ENCODE peak calls at places on chromosomes 11 and 22, in five cellular contexts. N is mesenchymal stem cell, A is Karpas-422, T is A549, Q is K562. C is an unnamed sample.

GRCh38 chr11:47393163-47394049 is 15.0 kb upstream of the SLC39A13 start:
- DNase-seq in N (peak), A (no peak), T (no peak), Q (peak), C (peak)

GRCh38 chr22:43945632-43946390 is 9.4 kb upstream of the SAMM50 start:
- DNase-seq in N (peak), A (peak), T (peak), Q (peak), C (peak)

GRCh38 chr11:121372671-121373429 is 79.3 kb upstream of the SORL1 start:
- DNase-seq in N (no peak), A (peak), T (no peak), Q (no peak), C (no peak)

GRCh38 chr22:17781319-17782031 is 7.2 kb upstream of the BID start:
- DNase-seq in N (peak), A (peak), T (peak), Q (no peak), C (peak)

GRCh38 chr11:32792948-32793475 is 1.4 kb downstream of the CCDC73 start:
- DNase-seq in N (peak), A (peak), T (peak), Q (peak), C (peak)

GRCh38 chr22:19703869-19704268 is 10.4 kb upstream of the SEPTIN5 start:
- DNase-seq in N (no peak), A (no peak), T (no peak), Q (no peak), C (no peak)

GRCh38 chr11:9625158-9625557 is 38.7 kb upstream of the SWAP70 start:
- DNase-seq in N (no peak), A (no peak), T (no peak), Q (no peak), C (no peak)

GRCh38 chr22:38079804-38080203 is 4.2 kb downstream of the SLC16A8 start:
- DNase-seq in N (no peak), A (no peak), T (no peak), Q (no peak), C (no peak)

GRCh38 chr22:46895753-46896152 is 133.3 kb downstream of the TBC1D22A start:
- DNase-seq in N (no peak), A (no peak), T (no peak), Q (peak), C (no peak)

GRCh38 chr11:16809901-16810668 is 71.6 kb downstream of the C11orf58 start:
- DNase-seq in N (no peak), A (no peak), T (no peak), Q (no peak), C (peak)

GRCh38 chr11:112024178-112024777 is 930 bp upstream of the DLAT start:
- DNase-seq in N (no peak), A (peak), T (no peak), Q (peak), C (no peak)

GRCh38 chr11:75431533-75432525 is 1.2 kb downstream of the KLHL35 start:
- DNase-seq in N (no peak), A (no peak), T (no peak), Q (peak), C (no peak)

GRCh38 chr11:69791266-69791665 is 16.1 kb upstream of the FGF4 start:
- DNase-seq in N (peak), A (no peak), T (no peak), Q (no peak), C (peak)

GRCh38 chr11:60972182-60973030 is 926 bp downstream of the CD6 start:
- DNase-seq in N (no peak), A (no peak), T (no peak), Q (no peak), C (no peak)

GRCh38 chr22:24236656-24237055 is 8.2 kb downstream of the GGT5 start:
- DNase-seq in N (no peak), A (no peak), T (no peak), Q (no peak), C (no peak)

GRCh38 chr11:12098601-12099000 is 11.8 kb upstream of the MICAL2 start:
- DNase-seq in N (no peak), A (no peak), T (no peak), Q (no peak), C (no peak)

GRCh38 chr22:28006271-28006670 is 87.2 kb upstream of the PITPNB start:
- DNase-seq in N (peak), A (no peak), T (no peak), Q (no peak), C (peak)

GRCh38 chr22:17777005-17777716 is 2.9 kb upstream of the BID start:
- DNase-seq in N (no peak), A (peak), T (no peak), Q (peak), C (no peak)

GRCh38 chr11:32847511-32847910 is 17.8 kb downstream of the PRRG4 start:
- DNase-seq in N (no peak), A (no peak), T (no peak), Q (no peak), C (no peak)

GRCh38 chr11:82733444-82734119 is at the start of gene FAM181B:
- DNase-seq in N (peak), A (no peak), T (peak), Q (peak), C (peak)

GRCh38 chr11:29343465-29344333 is 673.1 kb downstream of the KCNA4 start:
- DNase-seq in N (peak), A (peak), T (peak), Q (peak), C (peak)

GRCh38 chr11:111320728-111321568 is 22.6 kb downstream of the POU2AF3 start:
- DNase-seq in N (no peak), A (no peak), T (no peak), Q (no peak), C (peak)

GRCh38 chr11:48182860-48183526 is 33.6 kb upstream of the OR4B1 start:
- DNase-seq in N (no peak), A (no peak), T (no peak), Q (no peak), C (no peak)

GRCh38 chr11:32890843-32891656 is 1.6 kb upstream of the QSER1 start:
- DNase-seq in N (no peak), A (no peak), T (no peak), Q (no peak), C (no peak)

GRCh38 chr22:39593061-39593930 is 22.7 kb downstream of the CACNA1I start:
- DNase-seq in N (peak), A (peak), T (no peak), Q (no peak), C (peak)

GRCh38 chr11:95092549-95093324 is 3.1 kb downstream of the ENDOD1 start:
- DNase-seq in N (peak), A (peak), T (peak), Q (peak), C (peak)

GRCh38 chr11:34783816-34784317 is 132.3 kb downstream of the APIP start:
- DNase-seq in N (no peak), A (no peak), T (no peak), Q (no peak), C (no peak)

GRCh38 chr11:75562836-75563484 is 907 bp downstream of the SERPINH1 start:
- DNase-seq in N (peak), A (peak), T (no peak), Q (peak), C (peak)

GRCh38 chr22:47627561-47628253 is 865.3 kb downstream of the TBC1D22A start:
- DNase-seq in N (no peak), A (no peak), T (no peak), Q (no peak), C (no peak)

GRCh38 chr22:19603767-19604166 is 79.6 kb upstream of the CLDN5 start:
- DNase-seq in N (no peak), A (no peak), T (no peak), Q (peak), C (no peak)

GRCh38 chr11:63729326-63729725 is 39.2 kb downstream of the ZFTA start:
- DNase-seq in N (no peak), A (no peak), T (no peak), Q (no peak), C (no peak)

GRCh38 chr11:1919428-1920127 is at the start of gene TNNT3:
- DNase-seq in N (no peak), A (no peak), T (no peak), Q (no peak), C (no peak)

GRCh38 chr11:1920128-1920908 is 815 bp downstream of the TNNT3 start:
- DNase-seq in N (no peak), A (no peak), T (no peak), Q (no peak), C (no peak)

GRCh38 chr11:1917523-1918435 is 1.7 kb upstream of the TNNT3 start:
- DNase-seq in N (no peak), A (no peak), T (no peak), Q (peak), C (no peak)

GRCh38 chr11:1916986-1917522 is 2.4 kb upstream of the TNNT3 start:
- DNase-seq in N (no peak), A (no peak), T (no peak), Q (no peak), C (no peak)

DNA sequence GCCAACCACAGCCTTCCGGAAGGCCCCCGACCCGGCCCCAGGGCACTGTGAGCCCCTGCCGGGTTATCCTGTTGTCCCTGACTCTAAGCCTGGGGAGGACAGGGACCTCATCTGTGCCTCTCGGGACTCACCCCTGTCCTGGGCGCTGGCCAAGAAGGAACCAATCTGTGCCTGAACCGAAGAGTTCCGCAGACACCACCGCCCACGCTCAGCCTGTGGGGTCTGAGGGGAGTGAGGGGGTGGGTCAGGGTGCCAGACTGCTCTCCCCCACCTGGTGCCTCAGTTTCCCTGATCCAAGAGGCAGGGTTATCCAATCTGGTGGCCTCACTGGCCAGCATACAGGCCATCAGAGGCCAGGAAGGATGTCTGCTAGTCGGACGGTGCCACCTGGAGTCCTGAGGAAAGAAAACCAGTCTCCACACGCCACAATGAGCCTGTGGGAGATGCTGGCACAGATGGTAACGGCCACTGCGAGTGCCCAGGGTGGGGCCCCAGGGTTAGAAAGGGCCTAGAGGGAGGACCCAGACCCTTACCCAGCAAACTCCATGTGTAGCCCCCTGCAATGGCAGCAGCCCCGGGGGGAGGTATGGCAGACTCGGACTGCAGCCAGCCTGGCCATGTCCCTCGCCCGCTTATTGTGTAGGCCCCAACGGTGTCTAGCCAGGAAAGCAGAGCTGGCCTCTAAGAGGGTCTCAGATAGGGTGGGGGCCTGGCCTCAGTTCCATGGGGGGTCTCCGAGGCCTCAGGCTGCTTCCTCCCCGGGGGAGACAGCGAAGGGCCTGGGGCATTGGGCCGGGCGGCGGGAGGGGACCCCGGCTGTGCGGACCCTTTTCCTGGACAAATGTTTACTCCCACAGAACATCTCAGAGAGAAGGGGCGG is 827 bp upstream of the TNNT3 start:
- DNase-seq in N (no peak), A (no peak), T (no peak), Q (no peak), C (no peak)
- H3K4me2 ChIP-seq in N (no peak), A (no peak), T (no peak), Q (no peak), C (no peak)

GRCh38 chr22:32411388-32411787 is 659 bp downstream of the RTCB start:
- DNase-seq in N (peak), A (peak), T (no peak), Q (peak), C (peak)

GRCh38 chr22:32410459-32410858 is 1.6 kb downstream of the RTCB start:
- DNase-seq in N (no peak), A (no peak), T (no peak), Q (no peak), C (no peak)

GRCh38 chr22:32411829-32412592 is at the start of gene RTCB:
- DNase-seq in N (peak), A (peak), T (peak), Q (peak), C (peak)

GRCh38 chr22:32416556-32417085 is 4.6 kb upstream of the RTCB start:
- DNase-seq in N (no peak), A (no peak), T (no peak), Q (no peak), C (no peak)

GRCh38 chr22:32413715-32414114 is 1.7 kb upstream of the RTCB start:
- DNase-seq in N (peak), A (no peak), T (peak), Q (no peak), C (peak)
- H3K4me2 ChIP-seq in N (no peak), A (no peak), T (no peak), Q (peak), C (no peak)

GRCh38 chr11:19071255-19071654 is 10.7 kb upstream of the MRGPRX2 start:
- DNase-seq in N (peak), A (peak), T (peak), Q (peak), C (peak)
- H3K4me2 ChIP-seq in N (peak), A (peak), T (peak), Q (peak), C (no peak)

GRCh38 chr11:27619039-27619438 is 81.2 kb downstream of the BDNF start:
- DNase-seq in N (no peak), A (no peak), T (no peak), Q (no peak), C (no peak)
- H3K4me2 ChIP-seq in N (no peak), A (no peak), T (no peak), Q (no peak), C (no peak)

GRCh38 chr22:42138122-42138770 is 7.6 kb upstream of the CYP2D6 start:
- DNase-seq in N (no peak), A (no peak), T (no peak), Q (no peak), C (no peak)

GRCh38 chr22:42132457-42132856 is 1.8 kb upstream of the CYP2D6 start:
- DNase-seq in N (no peak), A (no peak), T (no peak), Q (peak), C (no peak)

GRCh38 chr22:42138972-42139371 is 8.4 kb upstream of the CYP2D6 start:
- DNase-seq in N (no peak), A (no peak), T (no peak), Q (no peak), C (no peak)

GRCh38 chr22:42131562-42131961 is 952 bp upstream of the CYP2D6 start:
- DNase-seq in N (no peak), A (no peak), T (no peak), Q (no peak), C (no peak)

DNA sequence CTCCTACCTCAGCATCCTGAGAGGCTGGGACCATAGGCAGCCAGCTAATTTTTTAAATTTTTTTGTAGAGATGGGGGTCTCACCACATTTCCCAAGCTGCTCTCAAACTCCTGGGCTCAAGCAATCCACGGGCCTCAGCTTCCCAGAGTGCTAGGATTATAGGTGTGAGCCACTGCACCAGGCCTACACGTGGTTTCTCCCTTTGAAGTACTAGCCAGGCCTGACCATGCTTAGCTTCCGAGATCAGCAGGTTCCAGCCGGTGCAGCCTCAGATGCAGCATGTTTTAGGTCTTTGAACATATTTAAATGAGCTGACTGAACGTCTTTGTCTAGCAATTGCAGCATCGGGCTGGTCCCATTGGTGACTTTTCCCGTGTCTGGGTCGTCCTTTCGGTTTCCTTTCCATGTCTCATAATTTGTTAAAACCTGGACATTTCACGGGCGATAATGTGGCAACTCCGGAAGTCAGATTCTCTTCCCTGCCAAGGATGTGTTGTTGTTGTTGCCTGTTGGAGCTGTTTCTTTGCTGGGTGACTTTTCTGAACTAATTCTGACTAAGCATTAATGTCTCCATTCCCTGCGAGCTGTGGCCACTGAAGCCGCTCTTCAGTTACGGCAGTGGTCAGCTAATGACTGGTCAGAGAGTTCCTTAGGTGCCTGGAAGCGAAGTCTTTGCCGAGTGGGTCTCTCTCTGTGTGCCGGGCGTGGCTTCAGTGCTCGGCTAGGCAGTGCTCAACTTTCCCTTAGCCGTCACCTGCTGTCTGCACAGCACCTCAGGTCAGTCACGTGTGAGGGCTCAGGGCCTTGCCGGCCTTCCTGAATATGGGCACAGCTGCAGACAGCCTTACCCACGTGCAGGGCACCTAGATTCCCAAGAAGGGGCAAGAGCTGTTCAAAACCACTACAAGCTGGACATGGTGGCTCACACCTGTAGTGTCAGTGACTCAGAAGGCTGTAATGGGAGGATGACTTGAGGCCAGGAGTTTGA is 3.7 kb upstream of the CYP2D6 start:
- DNase-seq in N (no peak), A (no peak), T (no peak), Q (no peak), C (peak)
- H3K4me2 ChIP-seq in N (no peak), A (no peak), T (no peak), Q (no peak), C (no peak)

GRCh38 chr22:36835903-36836302 is 19.1 kb upstream of the PVALB start:
- DNase-seq in N (no peak), A (no peak), T (no peak), Q (no peak), C (no peak)

GRCh38 chr22:36833073-36833472 is 16.2 kb upstream of the PVALB start:
- DNase-seq in N (no peak), A (peak), T (no peak), Q (no peak), C (no peak)

GRCh38 chr22:36839356-36840073 is 21.3 kb upstream of the NCF4 start:
- DNase-seq in N (no peak), A (no peak), T (no peak), Q (no peak), C (no peak)

DNA sequence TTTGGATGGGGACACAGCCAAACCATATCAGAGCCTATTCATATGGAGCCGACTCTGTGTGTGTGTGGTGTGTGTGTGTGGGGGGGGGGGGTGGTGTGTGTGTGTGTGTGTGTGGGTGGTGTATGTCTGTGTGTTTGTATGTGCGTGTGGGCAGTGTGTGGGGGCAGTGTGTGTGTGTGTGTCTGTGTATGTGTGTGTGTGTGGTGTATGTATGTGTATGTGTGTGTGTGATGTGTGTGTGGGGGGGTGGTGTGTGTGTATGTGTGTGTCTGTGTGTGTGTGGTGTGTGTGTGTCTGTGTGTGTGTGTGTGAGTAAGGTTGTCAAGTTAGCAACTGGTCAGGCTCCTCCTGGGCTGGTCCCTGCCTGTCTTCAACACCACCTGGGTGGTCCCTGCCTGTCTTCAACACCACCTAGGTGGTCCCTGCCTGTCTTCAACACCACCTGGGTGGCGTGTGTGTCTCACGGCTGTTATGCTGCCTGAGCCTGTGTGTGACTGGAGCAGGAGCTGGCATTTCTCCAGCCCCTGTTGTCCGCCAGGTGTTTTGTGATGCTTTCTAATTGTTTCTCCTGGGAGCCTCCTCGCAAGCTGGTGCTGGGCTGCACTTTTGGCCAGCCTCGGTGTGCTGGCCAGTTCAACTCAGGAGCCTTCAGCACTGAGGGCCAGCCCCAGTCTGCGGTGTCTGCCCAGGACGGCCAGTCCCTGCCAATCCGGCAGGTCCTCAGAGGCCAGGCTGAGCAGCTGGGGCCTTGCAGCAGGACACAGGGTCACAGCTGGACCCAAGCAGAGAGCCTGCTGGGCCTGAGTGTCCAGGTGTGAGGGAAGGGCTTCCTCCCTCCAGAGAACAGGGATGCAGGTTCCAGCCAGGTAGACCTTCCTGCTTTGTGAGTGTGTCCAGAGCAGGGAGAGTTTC is 21.5 kb upstream of the PVALB start:
- DNase-seq in N (no peak), A (no peak), T (no peak), Q (no peak), C (no peak)
- H3K4me2 ChIP-seq in N (no peak), A (no peak), T (no peak), Q (no peak), C (no peak)

GRCh38 chr11:118006153-118006534 is 19.9 kb downstream of the IL10RA start:
- DNase-seq in N (no peak), A (no peak), T (no peak), Q (no peak), C (no peak)

GRCh38 chr11:118008271-118008903 is 22.2 kb downstream of the IL10RA start:
- DNase-seq in N (no peak), A (no peak), T (no peak), Q (no peak), C (no peak)

GRCh38 chr11:118004543-118005223 is 18.5 kb downstream of the IL10RA start:
- DNase-seq in N (no peak), A (peak), T (no peak), Q (peak), C (no peak)

GRCh38 chr11:118005224-118006152 is 19.3 kb downstream of the IL10RA start:
- DNase-seq in N (no peak), A (no peak), T (no peak), Q (peak), C (no peak)

GRCh38 chr11:118007040-118007439 is 20.8 kb downstream of the IL10RA start:
- DNase-seq in N (no peak), A (peak), T (no peak), Q (no peak), C (no peak)
- H3K4me2 ChIP-seq in N (no peak), A (peak), T (no peak), Q (peak), C (no peak)

C was measured in fibroblast of lung.